ENCODE peak calls at places on chromosomes 5 and 9, in six cellular contexts. One of them, this sample, is unnamed.

GRCh38 chr5:41095324-41096101 is 24.4 kb upstream of the MROH2B start:
- DNase-seq in AG09309: no peak
- DNase-seq in brain microvascular endothelial cell: no peak
- DNase-seq in Caco-2: no peak
- DNase-seq in heart left ventricle: no peak
- DNase-seq in small intestine: no peak
- DNase-seq in this sample: no peak

GRCh38 chr5:139633295-139634027 is 14.7 kb upstream of the CXXC5 start:
- DNase-seq in small intestine: peak; percentile 71
- DNase-seq in heart left ventricle: peak; percentile 70
- DNase-seq in brain microvascular endothelial cell: no peak
- DNase-seq in AG09309: no peak
- DNase-seq in Caco-2: peak; percentile 75
- DNase-seq in this sample: no peak

GRCh38 chr5:71922584-71923106 is 184.6 kb upstream of the MAP1B start:
- DNase-seq in heart left ventricle: no peak
- DNase-seq in Caco-2: no peak
- DNase-seq in small intestine: peak; percentile 52
- DNase-seq in brain microvascular endothelial cell: peak; percentile 88
- DNase-seq in AG09309: no peak
- DNase-seq in this sample: peak; percentile 79

GRCh38 chr9:94159069-94159915 is 75.0 kb downstream of the PTPDC1 start:
- DNase-seq in Caco-2: no peak
- DNase-seq in brain microvascular endothelial cell: no peak
- DNase-seq in AG09309: no peak
- DNase-seq in heart left ventricle: no peak
- DNase-seq in small intestine: no peak
- DNase-seq in this sample: no peak

GRCh38 chr5:172817664-172818063 is 16.4 kb upstream of the ERGIC1 start:
- DNase-seq in Caco-2: no peak
- DNase-seq in small intestine: no peak
- DNase-seq in brain microvascular endothelial cell: no peak
- DNase-seq in heart left ventricle: no peak
- DNase-seq in AG09309: no peak
- DNase-seq in this sample: no peak

GRCh38 chr5:159316519-159317383 is 13.5 kb downstream of the IL12B start:
- DNase-seq in AG09309: peak; percentile 18
- DNase-seq in brain microvascular endothelial cell: peak; percentile 55
- DNase-seq in heart left ventricle: no peak
- DNase-seq in Caco-2: peak; percentile 48
- DNase-seq in small intestine: peak; percentile 39
- DNase-seq in this sample: peak; percentile 24

GRCh38 chr9:117704024-117704575 is at the start of gene TLR4:
- DNase-seq in AG09309: no peak
- DNase-seq in heart left ventricle: peak; percentile 75
- DNase-seq in small intestine: peak; percentile 66
- DNase-seq in Caco-2: no peak
- DNase-seq in brain microvascular endothelial cell: peak; percentile 84
- DNase-seq in this sample: peak; percentile 67

GRCh38 chr9:109557481-109557880 is 59.4 kb upstream of the PTPN3 start:
- DNase-seq in heart left ventricle: no peak
- DNase-seq in AG09309: no peak
- DNase-seq in small intestine: no peak
- DNase-seq in Caco-2: no peak
- DNase-seq in brain microvascular endothelial cell: no peak
- DNase-seq in this sample: no peak

GRCh38 chr5:33316773-33317172 is 124.0 kb upstream of the TARS1 start:
- DNase-seq in brain microvascular endothelial cell: no peak
- DNase-seq in Caco-2: no peak
- DNase-seq in small intestine: no peak
- DNase-seq in heart left ventricle: no peak
- DNase-seq in AG09309: no peak
- DNase-seq in this sample: peak; percentile 48

GRCh38 chr9:115133649-115134048 is 15.7 kb upstream of the TNC start:
- DNase-seq in AG09309: peak; percentile 88
- DNase-seq in brain microvascular endothelial cell: peak; percentile 63
- DNase-seq in heart left ventricle: no peak
- DNase-seq in Caco-2: no peak
- DNase-seq in small intestine: no peak
- DNase-seq in this sample: peak; percentile 70

GRCh38 chr5:62575556-62575955 is 3.1 kb upstream of the LRRC70 start:
- DNase-seq in AG09309: no peak
- DNase-seq in heart left ventricle: no peak
- DNase-seq in Caco-2: no peak
- DNase-seq in small intestine: no peak
- DNase-seq in brain microvascular endothelial cell: no peak
- DNase-seq in this sample: no peak

GRCh38 chr5:107578051-107578635 is 92.6 kb downstream of the EFNA5 start:
- DNase-seq in small intestine: no peak
- DNase-seq in AG09309: no peak
- DNase-seq in heart left ventricle: no peak
- DNase-seq in brain microvascular endothelial cell: no peak
- DNase-seq in Caco-2: no peak
- DNase-seq in this sample: no peak

GRCh38 chr9:2568689-2569088 is 52.9 kb upstream of the VLDLR start:
- DNase-seq in Caco-2: no peak
- DNase-seq in brain microvascular endothelial cell: no peak
- DNase-seq in AG09309: no peak
- DNase-seq in small intestine: no peak
- DNase-seq in heart left ventricle: no peak
- DNase-seq in this sample: no peak

GRCh38 chr5:172901012-172901780 is 58.0 kb upstream of the RPL26L1 start:
- DNase-seq in brain microvascular endothelial cell: peak; percentile 94
- DNase-seq in AG09309: no peak
- DNase-seq in small intestine: no peak
- DNase-seq in heart left ventricle: peak; percentile 80
- DNase-seq in Caco-2: peak; percentile 72
- DNase-seq in this sample: peak; percentile 86

GRCh38 chr5:80097516-80097915 is 62.4 kb downstream of the THBS4 start:
- DNase-seq in brain microvascular endothelial cell: no peak
- DNase-seq in heart left ventricle: no peak
- DNase-seq in Caco-2: no peak
- DNase-seq in AG09309: no peak
- DNase-seq in small intestine: no peak
- DNase-seq in this sample: no peak

GRCh38 chr5:176534640-176535039 is 2.6 kb downstream of the RNF44 start:
- DNase-seq in AG09309: no peak
- DNase-seq in brain microvascular endothelial cell: no peak
- DNase-seq in heart left ventricle: no peak
- DNase-seq in Caco-2: no peak
- DNase-seq in small intestine: peak; percentile 75
- DNase-seq in this sample: no peak
- H3K4me3 ChIP-seq in AG09309: no peak overlapping the region
- H3K4me3 ChIP-seq in brain microvascular endothelial cell: no peak overlapping the region
- H3K4me3 ChIP-seq in heart left ventricle: no peak overlapping the region
- H3K4me3 ChIP-seq in Caco-2: no peak overlapping the region
- H3K4me3 ChIP-seq in small intestine: no peak overlapping the region
- H3K4me3 ChIP-seq in this sample: no peak overlapping the region

GRCh38 chr5:148401604-148402003 is 17.8 kb downstream of the FBXO38 start:
- DNase-seq in heart left ventricle: no peak
- DNase-seq in Caco-2: no peak
- DNase-seq in AG09309: no peak
- DNase-seq in small intestine: no peak
- DNase-seq in brain microvascular endothelial cell: no peak
- DNase-seq in this sample: no peak
- H3K4me3 ChIP-seq in heart left ventricle: no peak overlapping the region
- H3K4me3 ChIP-seq in Caco-2: no peak overlapping the region
- H3K4me3 ChIP-seq in AG09309: no peak overlapping the region
- H3K4me3 ChIP-seq in small intestine: no peak overlapping the region
- H3K4me3 ChIP-seq in brain microvascular endothelial cell: no peak overlapping the region
- H3K4me3 ChIP-seq in this sample: no peak overlapping the region

DNA sequence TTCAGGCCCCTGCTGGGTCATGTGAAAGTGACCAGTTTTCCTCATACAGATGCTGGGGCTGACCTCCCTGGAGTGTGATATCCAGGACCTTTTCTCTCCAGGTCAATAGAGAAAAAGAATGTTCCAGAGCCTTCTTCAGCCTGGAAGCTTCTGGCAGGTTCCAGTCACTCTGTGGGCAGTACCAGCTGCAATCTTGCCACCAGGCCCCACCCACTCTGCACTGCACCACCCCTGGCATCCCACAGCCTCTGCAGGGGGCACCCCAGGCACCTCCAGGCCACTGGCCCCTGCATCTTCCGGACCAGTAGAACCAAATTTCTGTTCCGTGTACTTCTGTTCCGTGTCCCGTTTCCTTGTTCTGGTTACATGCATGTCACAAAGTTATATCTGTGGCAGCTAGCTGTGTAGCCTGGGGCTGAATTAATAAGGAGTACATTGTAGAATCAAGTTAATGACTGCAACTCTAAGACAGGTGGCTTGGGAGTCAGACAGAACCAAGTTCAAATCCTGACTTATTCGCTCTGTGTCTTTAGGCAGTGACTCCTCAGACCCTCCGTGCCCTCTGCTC is 83.2 kb upstream of the ZBTB43 start:
- DNase-seq in Caco-2: no peak
- DNase-seq in brain microvascular endothelial cell: no peak
- DNase-seq in small intestine: no peak
- DNase-seq in AG09309: no peak
- DNase-seq in heart left ventricle: no peak
- DNase-seq in this sample: no peak
- H3K4me3 ChIP-seq in Caco-2: no peak overlapping the region
- H3K4me3 ChIP-seq in brain microvascular endothelial cell: no peak overlapping the region
- H3K4me3 ChIP-seq in small intestine: no peak overlapping the region
- H3K4me3 ChIP-seq in AG09309: no peak overlapping the region
- H3K4me3 ChIP-seq in heart left ventricle: no peak overlapping the region
- H3K4me3 ChIP-seq in this sample: no peak overlapping the region

GRCh38 chr9:4393806-4394523 is 94.1 kb upstream of the GLIS3 start:
- DNase-seq in Caco-2: no peak
- DNase-seq in small intestine: peak; percentile 47
- DNase-seq in brain microvascular endothelial cell: no peak
- DNase-seq in heart left ventricle: no peak
- DNase-seq in AG09309: no peak
- DNase-seq in this sample: no peak
- H3K4me3 ChIP-seq in Caco-2: no peak overlapping the region
- H3K4me3 ChIP-seq in small intestine: no peak overlapping the region
- H3K4me3 ChIP-seq in brain microvascular endothelial cell: no peak overlapping the region
- H3K4me3 ChIP-seq in heart left ventricle: no peak overlapping the region
- H3K4me3 ChIP-seq in AG09309: no peak overlapping the region
- H3K4me3 ChIP-seq in this sample: no peak overlapping the region

GRCh38 chr5:143887302-143887638 is 75.3 kb downstream of the HMHB1 start:
- DNase-seq in Caco-2: no peak
- DNase-seq in small intestine: no peak
- DNase-seq in AG09309: peak; percentile 51
- DNase-seq in brain microvascular endothelial cell: peak; percentile 38
- DNase-seq in heart left ventricle: peak; percentile 46
- DNase-seq in this sample: peak; percentile 64
- H3K4me3 ChIP-seq in Caco-2: no peak overlapping the region
- H3K4me3 ChIP-seq in small intestine: no peak overlapping the region
- H3K4me3 ChIP-seq in AG09309: no peak overlapping the region
- H3K4me3 ChIP-seq in brain microvascular endothelial cell: no peak overlapping the region
- H3K4me3 ChIP-seq in heart left ventricle: no peak overlapping the region
- H3K4me3 ChIP-seq in this sample: no peak overlapping the region

GRCh38 chr9:127578627-127578951 is 33.5 kb upstream of the STXBP1 start:
- DNase-seq in AG09309: no peak
- DNase-seq in small intestine: no peak
- DNase-seq in heart left ventricle: no peak
- DNase-seq in brain microvascular endothelial cell: no peak
- DNase-seq in Caco-2: no peak
- DNase-seq in this sample: no peak
- H3K4me3 ChIP-seq in AG09309: peak overlapping the region; percentile 45
- H3K4me3 ChIP-seq in small intestine: no peak overlapping the region
- H3K4me3 ChIP-seq in heart left ventricle: no peak overlapping the region
- H3K4me3 ChIP-seq in brain microvascular endothelial cell: peak overlapping the region; percentile 44
- H3K4me3 ChIP-seq in Caco-2: no peak overlapping the region
- H3K4me3 ChIP-seq in this sample: peak overlapping the region; percentile 32

GRCh38 chr5:115545065-115545882 is 699 bp upstream of the FEM1C start:
- DNase-seq in small intestine: no peak
- DNase-seq in brain microvascular endothelial cell: no peak
- DNase-seq in Caco-2: no peak
- DNase-seq in AG09309: no peak
- DNase-seq in heart left ventricle: no peak
- DNase-seq in this sample: peak; percentile 29
- H3K4me3 ChIP-seq in small intestine: no peak overlapping the region
- H3K4me3 ChIP-seq in brain microvascular endothelial cell: peak overlapping the region; percentile 33
- H3K4me3 ChIP-seq in Caco-2: peak overlapping the region; percentile 37
- H3K4me3 ChIP-seq in AG09309: no peak overlapping the region
- H3K4me3 ChIP-seq in heart left ventricle: no peak overlapping the region
- H3K4me3 ChIP-seq in this sample: peak overlapping the region; percentile 23

GRCh38 chr9:93037476-93037971 is 21.0 kb upstream of the SUSD3 start:
- DNase-seq in heart left ventricle: no peak
- DNase-seq in small intestine: no peak
- DNase-seq in brain microvascular endothelial cell: no peak
- DNase-seq in AG09309: no peak
- DNase-seq in Caco-2: no peak
- DNase-seq in this sample: no peak

GRCh38 chr9:93033541-93033940 is 25.0 kb upstream of the SUSD3 start:
- DNase-seq in AG09309: no peak
- DNase-seq in small intestine: no peak
- DNase-seq in Caco-2: no peak
- DNase-seq in brain microvascular endothelial cell: no peak
- DNase-seq in heart left ventricle: no peak
- DNase-seq in this sample: peak; percentile 11

GRCh38 chr9:93036887-93037475 is 21.5 kb upstream of the SUSD3 start:
- DNase-seq in heart left ventricle: no peak
- DNase-seq in brain microvascular endothelial cell: no peak
- DNase-seq in Caco-2: no peak
- DNase-seq in small intestine: no peak
- DNase-seq in AG09309: no peak
- DNase-seq in this sample: no peak

GRCh38 chr9:93035106-93035660 is 23.3 kb upstream of the SUSD3 start:
- DNase-seq in brain microvascular endothelial cell: no peak
- DNase-seq in AG09309: no peak
- DNase-seq in heart left ventricle: no peak
- DNase-seq in Caco-2: no peak
- DNase-seq in small intestine: no peak
- DNase-seq in this sample: no peak

GRCh38 chr9:93035821-93036351 is 22.6 kb upstream of the SUSD3 start:
- DNase-seq in AG09309: no peak
- DNase-seq in Caco-2: no peak
- DNase-seq in small intestine: no peak
- DNase-seq in heart left ventricle: no peak
- DNase-seq in brain microvascular endothelial cell: no peak
- DNase-seq in this sample: no peak
- H3K4me3 ChIP-seq in AG09309: no peak overlapping the region
- H3K4me3 ChIP-seq in Caco-2: no peak overlapping the region
- H3K4me3 ChIP-seq in small intestine: no peak overlapping the region
- H3K4me3 ChIP-seq in heart left ventricle: no peak overlapping the region
- H3K4me3 ChIP-seq in brain microvascular endothelial cell: no peak overlapping the region
- H3K4me3 ChIP-seq in this sample: no peak overlapping the region